ENCODE peak calls at places on chromosome 14, in eight cellular contexts. One of them, this sample, is unnamed.

GRCh38 chr14:68684466-68685418 is 108.1 kb downstream of the ZFP36L1 start:
- DNase-seq in HEK293T: no peak
- DNase-seq in nephron progenitor cell: no peak
- DNase-seq in T1000: no peak
- DNase-seq in head of caudate nucleus: no peak
- DNase-seq in NCI-H460: no peak
- DNase-seq in T-cell: no peak
- DNase-seq in brain microvascular endothelial cell: no peak
- DNase-seq in this sample: no peak

GRCh38 chr14:90721619-90722305 is 94.5 kb downstream of the TTC7B start:
- DNase-seq in NCI-H460: no peak
- DNase-seq in head of caudate nucleus: peak
- DNase-seq in brain microvascular endothelial cell: no peak
- DNase-seq in T1000: no peak
- DNase-seq in nephron progenitor cell: no peak
- DNase-seq in T-cell: no peak
- DNase-seq in HEK293T: no peak
- DNase-seq in this sample: no peak

GRCh38 chr14:98167253-98167652 is 1104.7 kb downstream of the BCL11B start:
- DNase-seq in nephron progenitor cell: no peak
- DNase-seq in HEK293T: no peak
- DNase-seq in NCI-H460: no peak
- DNase-seq in brain microvascular endothelial cell: no peak
- DNase-seq in head of caudate nucleus: no peak
- DNase-seq in T1000: no peak
- DNase-seq in T-cell: no peak
- DNase-seq in this sample: no peak

GRCh38 chr14:97848351-97848980 is 1051.3 kb downstream of the VRK1 start:
- DNase-seq in head of caudate nucleus: no peak
- DNase-seq in NCI-H460: no peak
- DNase-seq in T1000: no peak
- DNase-seq in brain microvascular endothelial cell: no peak
- DNase-seq in nephron progenitor cell: peak
- DNase-seq in HEK293T: no peak
- DNase-seq in T-cell: no peak
- DNase-seq in this sample: no peak

GRCh38 chr14:88879016-88879415 is 54.6 kb downstream of the TTC8 start:
- DNase-seq in NCI-H460: peak
- DNase-seq in T-cell: no peak
- DNase-seq in brain microvascular endothelial cell: peak
- DNase-seq in head of caudate nucleus: peak
- DNase-seq in nephron progenitor cell: no peak
- DNase-seq in T1000: peak
- DNase-seq in HEK293T: no peak
- DNase-seq in this sample: peak

GRCh38 chr14:82855912-82856381 is 1322.3 kb upstream of the SEL1L start:
- DNase-seq in NCI-H460: no peak
- DNase-seq in HEK293T: no peak
- DNase-seq in nephron progenitor cell: no peak
- DNase-seq in T1000: peak
- DNase-seq in T-cell: no peak
- DNase-seq in head of caudate nucleus: peak
- DNase-seq in brain microvascular endothelial cell: no peak
- DNase-seq in this sample: peak

GRCh38 chr14:105931808-105932483 is 405.6 kb downstream of the TMEM121 start:
- DNase-seq in NCI-H460: peak
- DNase-seq in HEK293T: peak
- DNase-seq in nephron progenitor cell: no peak
- DNase-seq in T1000: no peak
- DNase-seq in T-cell: no peak
- DNase-seq in brain microvascular endothelial cell: no peak
- DNase-seq in head of caudate nucleus: no peak
- DNase-seq in this sample: no peak

GRCh38 chr14:42480235-42480634 is 873.6 kb downstream of the LRFN5 start:
- DNase-seq in HEK293T: no peak
- DNase-seq in brain microvascular endothelial cell: no peak
- DNase-seq in T1000: no peak
- DNase-seq in head of caudate nucleus: no peak
- DNase-seq in nephron progenitor cell: no peak
- DNase-seq in NCI-H460: no peak
- DNase-seq in T-cell: no peak
- DNase-seq in this sample: no peak

GRCh38 chr14:44609201-44609600 is 102.1 kb upstream of the FSCB start:
- DNase-seq in T-cell: no peak
- DNase-seq in T1000: no peak
- DNase-seq in head of caudate nucleus: no peak
- DNase-seq in NCI-H460: no peak
- DNase-seq in HEK293T: no peak
- DNase-seq in nephron progenitor cell: no peak
- DNase-seq in brain microvascular endothelial cell: no peak
- DNase-seq in this sample: no peak

GRCh38 chr14:59438148-59438766 is 26.9 kb downstream of the GPR135 start:
- DNase-seq in nephron progenitor cell: no peak
- DNase-seq in brain microvascular endothelial cell: peak
- DNase-seq in NCI-H460: no peak
- DNase-seq in T-cell: no peak
- DNase-seq in T1000: no peak
- DNase-seq in HEK293T: no peak
- DNase-seq in head of caudate nucleus: no peak
- DNase-seq in this sample: peak

GRCh38 chr14:105074601-105075053 is 9.4 kb upstream of the GPR132 start:
- DNase-seq in head of caudate nucleus: no peak
- DNase-seq in T-cell: no peak
- DNase-seq in nephron progenitor cell: no peak
- DNase-seq in T1000: no peak
- DNase-seq in NCI-H460: no peak
- DNase-seq in HEK293T: no peak
- DNase-seq in brain microvascular endothelial cell: no peak
- DNase-seq in this sample: no peak

GRCh38 chr14:24080888-24081738 is 9.8 kb downstream of the CPNE6 start:
- DNase-seq in brain microvascular endothelial cell: no peak
- DNase-seq in head of caudate nucleus: peak
- DNase-seq in T1000: no peak
- DNase-seq in nephron progenitor cell: peak
- DNase-seq in T-cell: peak
- DNase-seq in NCI-H460: no peak
- DNase-seq in HEK293T: peak
- DNase-seq in this sample: no peak

GRCh38 chr14:101358320-101358569 is 203.1 kb upstream of the DIO3 start:
- DNase-seq in nephron progenitor cell: no peak
- DNase-seq in T1000: no peak
- DNase-seq in T-cell: no peak
- DNase-seq in head of caudate nucleus: no peak
- DNase-seq in HEK293T: no peak
- DNase-seq in brain microvascular endothelial cell: no peak
- DNase-seq in NCI-H460: no peak
- DNase-seq in this sample: no peak

GRCh38 chr14:100222219-100223093 is 16.5 kb upstream of the YY1 start:
- DNase-seq in head of caudate nucleus: no peak
- DNase-seq in HEK293T: no peak
- DNase-seq in brain microvascular endothelial cell: no peak
- DNase-seq in NCI-H460: no peak
- DNase-seq in T-cell: no peak
- DNase-seq in nephron progenitor cell: no peak
- DNase-seq in T1000: no peak
- DNase-seq in this sample: no peak

GRCh38 chr14:55773984-55774581 is 194.1 kb downstream of the KTN1 start:
- DNase-seq in brain microvascular endothelial cell: no peak
- DNase-seq in NCI-H460: no peak
- DNase-seq in nephron progenitor cell: no peak
- DNase-seq in HEK293T: no peak
- DNase-seq in T-cell: no peak
- DNase-seq in head of caudate nucleus: no peak
- DNase-seq in T1000: no peak
- DNase-seq in this sample: no peak

GRCh38 chr14:42930058-42930457 is 1323.4 kb downstream of the LRFN5 start:
- DNase-seq in NCI-H460: no peak
- DNase-seq in head of caudate nucleus: no peak
- DNase-seq in brain microvascular endothelial cell: no peak
- DNase-seq in T-cell: no peak
- DNase-seq in HEK293T: no peak
- DNase-seq in nephron progenitor cell: peak
- DNase-seq in T1000: no peak
- DNase-seq in this sample: no peak

GRCh38 chr14:74475678-74476077 is 17.4 kb downstream of the NPC2 start:
- DNase-seq in nephron progenitor cell: no peak
- DNase-seq in T-cell: no peak
- DNase-seq in HEK293T: no peak
- DNase-seq in head of caudate nucleus: no peak
- DNase-seq in brain microvascular endothelial cell: peak
- DNase-seq in T1000: no peak
- DNase-seq in NCI-H460: no peak
- DNase-seq in this sample: peak